ENCODE peak calls at places on chromosomes 13 and 19, in four cellular contexts. S is HCT116, Z is keratinocyte, W is H9. O is an unnamed sample.

GRCh38 chr13:91308299-91308698 is 39.2 kb upstream of the MIR17HG start:
- DNase-seq in Z (no peak), W (no peak), S (no peak), O (peak; percentile 64)

GRCh38 chr19:54104998-54105715 is 2.5 kb downstream of the NDUFA3 start:
- DNase-seq in Z (no peak), W (no peak), S (no peak), O (no peak)

GRCh38 chr19:33781536-33781935 is 15.1 kb upstream of the KCTD15 start:
- DNase-seq in W (no peak), S (no peak), Z (no peak), O (no peak)

GRCh38 chr19:3071764-3072163 is 9.5 kb upstream of the TLE5 start:
- DNase-seq in W (no peak), S (no peak), Z (no peak), O (no peak)

GRCh38 chr13:107185889-107186288 is 618.0 kb upstream of the ARGLU1 start:
- DNase-seq in Z (no peak), W (no peak), S (no peak), O (no peak)

GRCh38 chr13:93249259-93249917 is 22.8 kb downstream of the GPC6 start:
- DNase-seq in Z (no peak), W (no peak), S (no peak), O (no peak)

GRCh38 chr19:18211683-18212082 is 7.8 kb upstream of the RAB3A start:
- DNase-seq in Z (no peak), S (no peak), W (no peak), O (no peak)

GRCh38 chr19:55640577-55641375 is at the start of gene ZNF580:
- DNase-seq in W (peak; percentile 75), Z (no peak), S (no peak), O (peak; percentile 96)

GRCh38 chr13:24681930-24682329 is 1.7 kb downstream of the ATP12A start:
- DNase-seq in S (no peak), Z (no peak), W (no peak), O (no peak)
- H3K4me2 ChIP-seq in S (no peak overlapping the region), Z (no peak overlapping the region), W (no peak overlapping the region), O (no peak overlapping the region)

GRCh38 chr19:13151605-13152355 is 1.6 kb downstream of the IER2 start:
- DNase-seq in W (peak; percentile 98), S (peak; percentile 93), Z (no peak), O (peak; percentile 98)

GRCh38 chr19:13153627-13154240 is 3.5 kb downstream of the IER2 start:
- DNase-seq in S (no peak), Z (no peak), W (no peak), O (peak; percentile 46)

GRCh38 chr19:13154241-13154778 is 4.1 kb downstream of the IER2 start:
- DNase-seq in S (no peak), W (peak; percentile 41), Z (no peak), O (peak; percentile 40)

GRCh38 chr19:13152356-13152853 is 2.2 kb downstream of the IER2 start:
- DNase-seq in W (no peak), S (no peak), Z (no peak), O (no peak)

GRCh38 chr19:13152854-13153626 is 2.8 kb downstream of the IER2 start:
- DNase-seq in Z (peak; percentile 95), S (peak; percentile 93), W (peak; percentile 96), O (peak; percentile 95)
- H3K79me2 ChIP-seq in Z (peaks cover 46% of the 10 kb centered on the region), S (peaks cover 52% of the 10 kb centered on the region), W (peaks cover 17% of the 10 kb centered on the region), O (peaks cover 21% of the 10 kb centered on the region)

DNA sequence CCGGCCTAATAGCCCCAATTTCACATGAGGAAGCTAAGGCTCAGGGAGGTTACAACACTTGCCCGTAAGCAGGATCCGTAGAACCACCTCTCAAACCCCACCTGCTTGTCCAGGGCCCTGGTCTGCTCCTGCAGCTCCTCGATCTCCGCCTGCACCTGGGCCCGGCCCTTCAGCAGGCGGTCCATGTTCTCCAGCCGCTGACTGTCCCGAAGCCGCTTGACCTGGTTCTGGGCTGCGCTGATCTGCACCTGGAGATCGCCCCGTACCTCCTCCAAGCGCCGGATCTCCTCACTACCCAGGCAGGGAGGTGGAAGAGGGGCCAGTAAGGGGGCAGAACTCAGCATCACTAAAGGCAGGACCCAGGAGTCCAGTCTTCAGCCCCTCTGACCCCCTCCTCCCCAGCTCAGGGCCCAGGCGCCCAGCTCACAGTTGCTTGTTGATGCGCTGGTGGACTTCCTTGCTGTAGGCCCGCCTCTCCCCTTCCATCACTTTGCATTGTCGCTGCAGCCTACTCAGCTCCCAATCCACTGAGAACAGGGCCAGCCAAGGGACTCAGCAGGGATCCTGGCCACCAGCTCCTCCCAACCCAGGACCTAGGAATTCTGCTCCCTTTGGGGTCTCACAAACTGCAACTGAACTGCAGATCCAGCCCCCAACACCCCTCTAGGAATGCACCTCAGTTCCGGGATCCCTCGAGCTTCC is 6.9 kb upstream of the EMP3 start:
- DNase-seq in S (no peak), Z (no peak), W (no peak), O (no peak)
- H3K4me2 ChIP-seq in S (no peak overlapping the region), Z (no peak overlapping the region), W (no peak overlapping the region), O (no peak overlapping the region)

GRCh38 chr19:15402411-15403150 is 16.2 kb downstream of the AKAP8L start:
- DNase-seq in W (no peak), S (no peak), Z (no peak), O (no peak)

GRCh38 chr19:15403151-15403531 is 15.6 kb downstream of the AKAP8L start:
- DNase-seq in S (no peak), Z (no peak), W (no peak), O (no peak)

GRCh38 chr19:15399635-15400034 is 19.2 kb downstream of the AKAP8L start:
- DNase-seq in S (no peak), Z (no peak), W (no peak), O (no peak)

GRCh38 chr19:15400521-15401396 is 18.0 kb downstream of the AKAP8L start:
- DNase-seq in S (no peak), Z (no peak), W (no peak), O (no peak)

DNA sequence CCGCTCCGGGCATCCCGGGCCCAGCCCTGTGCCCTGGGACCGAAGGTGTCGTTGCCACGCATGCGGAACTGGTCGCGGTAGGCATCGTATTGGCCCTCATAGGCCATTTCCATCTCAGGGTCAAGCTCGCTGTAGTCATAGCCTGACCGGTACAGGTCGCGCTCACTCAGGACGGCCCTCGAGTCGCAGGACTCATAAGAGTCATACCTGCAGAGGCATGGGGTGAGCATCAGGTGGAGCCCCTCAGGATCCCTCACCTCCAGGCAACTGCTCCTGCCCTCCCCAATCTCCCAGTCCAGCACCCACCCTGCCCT is 17.4 kb downstream of the AKAP8L start:
- DNase-seq in Z (no peak), W (no peak), S (no peak), O (no peak)
- H3K79me2 ChIP-seq in Z (peaks cover 61% of the 10 kb centered on the region), W (peaks cover 30% of the 10 kb centered on the region), S (peaks cover 72% of the 10 kb centered on the region), O (peaks cover 59% of the 10 kb centered on the region)

GRCh38 chr13:80469105-80469840 is 128.3 kb upstream of the SPRY2 start:
- DNase-seq in S (no peak), W (no peak), Z (no peak), O (no peak)
- H3K4me2 ChIP-seq in S (no peak overlapping the region), W (no peak overlapping the region), Z (peak overlapping the region; percentile 46), O (no peak overlapping the region)

GRCh38 chr19:5337886-5338595 is 2.6 kb downstream of the PTPRS start:
- DNase-seq in S (no peak), Z (no peak), W (no peak), O (no peak)
- H3K79me2 ChIP-seq in S (peaks cover 23% of the 10 kb centered on the region), Z (no peaks in the 10 kb centered on the region), W (peaks cover 27% of the 10 kb centered on the region), O (peaks cover 2% of the 10 kb centered on the region)

DNA sequence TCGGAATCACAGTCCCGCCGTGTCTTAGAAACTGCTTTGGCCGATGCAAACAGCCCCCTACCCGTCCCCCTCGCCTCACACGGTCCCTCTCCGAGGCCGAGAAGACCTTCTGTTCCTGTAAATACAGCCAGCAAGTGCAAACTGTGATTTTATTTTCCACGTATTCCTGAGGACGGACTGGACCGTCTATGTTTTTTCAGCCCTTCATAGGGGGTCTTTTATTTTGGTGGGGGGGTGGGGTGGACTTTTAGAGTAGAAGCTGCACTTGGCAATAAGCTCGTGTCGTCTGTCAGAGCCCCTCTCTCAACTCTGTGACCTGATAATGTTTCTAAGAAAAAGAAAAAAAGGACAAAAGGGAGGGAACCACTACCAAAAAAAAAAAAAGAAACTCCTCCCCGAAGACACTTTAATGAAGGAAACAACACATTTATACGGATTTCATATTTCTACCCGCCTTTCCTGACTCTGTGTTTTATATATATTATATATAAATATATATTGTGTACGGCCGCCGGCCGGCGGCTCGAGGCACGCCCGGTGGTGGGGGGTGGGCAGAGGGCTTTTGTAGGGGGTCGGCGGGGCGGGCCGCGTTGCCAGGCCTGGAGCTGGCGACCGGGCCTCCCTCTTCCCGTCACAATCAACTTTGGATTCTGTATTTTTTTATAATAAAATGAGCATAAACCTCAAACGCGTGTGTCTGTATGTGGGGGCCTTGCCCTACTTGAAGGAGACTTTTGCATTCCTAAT is 15.2 kb downstream of the EFNA2 start:
- DNase-seq in W (no peak), S (no peak), Z (no peak), O (no peak)
- H3K4me2 ChIP-seq in W (no peak overlapping the region), S (no peak overlapping the region), Z (no peak overlapping the region), O (no peak overlapping the region)

GRCh38 chr19:37930416-37930815 is 23.4 kb downstream of the SIPA1L3 start:
- DNase-seq in W (no peak), Z (no peak), S (no peak), O (no peak)
- H3K79me2 ChIP-seq in W (peaks cover under 1% of the 10 kb centered on the region), Z (peaks cover 10% of the 10 kb centered on the region), S (peaks cover 83% of the 10 kb centered on the region), O (peaks cover 72% of the 10 kb centered on the region)

O was measured in Karpas-422.